ENCODE peak calls at places on chromosomes 1 and 21, in eight cellular contexts. One of them, this sample, is unnamed.

GRCh38 chr1:91402023-91402422 is 2.6 kb downstream of the HFM1 start:
- DNase-seq in body of pancreas: no peak
- DNase-seq in ovary: no peak
- DNase-seq in prostate gland: no peak
- DNase-seq in neural progenitor cell: no peak
- DNase-seq in upper lobe of right lung: no peak
- DNase-seq in hepatocyte: no peak
- DNase-seq in SK-N-SH: peak
- DNase-seq in this sample: peak

GRCh38 chr1:45172015-45172414 is 34.4 kb downstream of the ZSWIM5 start:
- DNase-seq in body of pancreas: peak
- DNase-seq in ovary: no peak
- DNase-seq in prostate gland: peak
- DNase-seq in neural progenitor cell: no peak
- DNase-seq in upper lobe of right lung: no peak
- DNase-seq in hepatocyte: peak
- DNase-seq in SK-N-SH: no peak
- DNase-seq in this sample: peak

GRCh38 chr1:115056395-115056798 is 26.8 kb downstream of the TSHB start:
- DNase-seq in body of pancreas: no peak
- DNase-seq in ovary: no peak
- DNase-seq in prostate gland: no peak
- DNase-seq in neural progenitor cell: peak
- DNase-seq in upper lobe of right lung: no peak
- DNase-seq in hepatocyte: peak
- DNase-seq in SK-N-SH: no peak
- DNase-seq in this sample: no peak

GRCh38 chr1:183804916-183805734 is at the start of gene RGL1:
- DNase-seq in body of pancreas: peak
- DNase-seq in ovary: peak
- DNase-seq in prostate gland: peak
- DNase-seq in neural progenitor cell: peak
- DNase-seq in upper lobe of right lung: peak
- DNase-seq in hepatocyte: peak
- DNase-seq in SK-N-SH: peak
- DNase-seq in this sample: peak

GRCh38 chr21:38965910-38966504 is 160.3 kb downstream of the ETS2 start:
- DNase-seq in body of pancreas: peak
- DNase-seq in ovary: peak
- DNase-seq in prostate gland: no peak
- DNase-seq in neural progenitor cell: peak
- DNase-seq in upper lobe of right lung: peak
- DNase-seq in hepatocyte: peak
- DNase-seq in SK-N-SH: peak
- DNase-seq in this sample: no peak

GRCh38 chr1:60535713-60536112 is 462.1 kb upstream of the C1orf87 start:
- DNase-seq in body of pancreas: no peak
- DNase-seq in ovary: no peak
- DNase-seq in prostate gland: no peak
- DNase-seq in neural progenitor cell: no peak
- DNase-seq in upper lobe of right lung: no peak
- DNase-seq in hepatocyte: no peak
- DNase-seq in SK-N-SH: no peak
- DNase-seq in this sample: no peak

GRCh38 chr1:117655220-117655577 is 49.4 kb downstream of the TENT5C start:
- DNase-seq in body of pancreas: peak
- DNase-seq in ovary: no peak
- DNase-seq in prostate gland: no peak
- DNase-seq in neural progenitor cell: no peak
- DNase-seq in upper lobe of right lung: no peak
- DNase-seq in hepatocyte: no peak
- DNase-seq in SK-N-SH: peak
- DNase-seq in this sample: peak

GRCh38 chr21:43716376-43717165 is 2.4 kb upstream of the PDXK start:
- DNase-seq in body of pancreas: no peak
- DNase-seq in ovary: no peak
- DNase-seq in prostate gland: no peak
- DNase-seq in neural progenitor cell: no peak
- DNase-seq in upper lobe of right lung: no peak
- DNase-seq in hepatocyte: no peak
- DNase-seq in SK-N-SH: no peak
- DNase-seq in this sample: no peak

GRCh38 chr1:185864889-185865288 is 130.7 kb downstream of the HMCN1 start:
- DNase-seq in body of pancreas: no peak
- DNase-seq in ovary: no peak
- DNase-seq in prostate gland: no peak
- DNase-seq in neural progenitor cell: no peak
- DNase-seq in upper lobe of right lung: no peak
- DNase-seq in hepatocyte: no peak
- DNase-seq in SK-N-SH: no peak
- DNase-seq in this sample: peak

GRCh38 chr21:45299026-45299863 is 11.6 kb upstream of the POFUT2 start:
- DNase-seq in body of pancreas: no peak
- DNase-seq in ovary: peak
- DNase-seq in prostate gland: no peak
- DNase-seq in neural progenitor cell: no peak
- DNase-seq in upper lobe of right lung: no peak
- DNase-seq in hepatocyte: no peak
- DNase-seq in SK-N-SH: no peak
- DNase-seq in this sample: no peak

GRCh38 chr21:46080171-46081021 is 17.5 kb upstream of the COL6A2 start:
- DNase-seq in body of pancreas: peak
- DNase-seq in ovary: peak
- DNase-seq in prostate gland: no peak
- DNase-seq in neural progenitor cell: no peak
- DNase-seq in upper lobe of right lung: peak
- DNase-seq in hepatocyte: peak
- DNase-seq in SK-N-SH: peak
- DNase-seq in this sample: no peak

GRCh38 chr1:16396591-16396990 is 29.5 kb downstream of the SZRD1 start:
- DNase-seq in body of pancreas: no peak
- DNase-seq in ovary: peak
- DNase-seq in prostate gland: peak
- DNase-seq in neural progenitor cell: no peak
- DNase-seq in upper lobe of right lung: no peak
- DNase-seq in hepatocyte: peak
- DNase-seq in SK-N-SH: no peak
- DNase-seq in this sample: peak

GRCh38 chr21:43277481-43278351 is 108.9 kb downstream of the CRYAA start:
- DNase-seq in body of pancreas: no peak
- DNase-seq in ovary: peak
- DNase-seq in prostate gland: no peak
- DNase-seq in neural progenitor cell: peak
- DNase-seq in upper lobe of right lung: peak
- DNase-seq in hepatocyte: no peak
- DNase-seq in SK-N-SH: no peak
- DNase-seq in this sample: no peak

GRCh38 chr1:59066231-59066630 is 230.7 kb upstream of the FGGY start:
- DNase-seq in body of pancreas: no peak
- DNase-seq in ovary: no peak
- DNase-seq in prostate gland: no peak
- DNase-seq in neural progenitor cell: no peak
- DNase-seq in upper lobe of right lung: no peak
- DNase-seq in hepatocyte: no peak
- DNase-seq in SK-N-SH: no peak
- DNase-seq in this sample: no peak

GRCh38 chr1:225880210-225880584 is 2.0 kb downstream of the TMEM63A start:
- DNase-seq in body of pancreas: peak
- DNase-seq in ovary: no peak
- DNase-seq in prostate gland: peak
- DNase-seq in neural progenitor cell: no peak
- DNase-seq in upper lobe of right lung: no peak
- DNase-seq in hepatocyte: no peak
- DNase-seq in SK-N-SH: peak
- DNase-seq in this sample: no peak

GRCh38 chr1:234920843-234921140 is 207.8 kb downstream of the TOMM20 start:
- DNase-seq in body of pancreas: peak
- DNase-seq in ovary: no peak
- DNase-seq in prostate gland: no peak
- DNase-seq in neural progenitor cell: no peak
- DNase-seq in upper lobe of right lung: no peak
- DNase-seq in hepatocyte: no peak
- DNase-seq in SK-N-SH: no peak
- DNase-seq in this sample: no peak

GRCh38 chr1:84758968-84759491 is 68.8 kb upstream of the SSX2IP start:
- DNase-seq in body of pancreas: no peak
- DNase-seq in ovary: no peak
- DNase-seq in prostate gland: no peak
- DNase-seq in neural progenitor cell: no peak
- DNase-seq in upper lobe of right lung: peak
- DNase-seq in hepatocyte: no peak
- DNase-seq in SK-N-SH: no peak
- DNase-seq in this sample: no peak

GRCh38 chr1:167912294-167912693 is 1.6 kb downstream of the ADCY10 start:
- DNase-seq in body of pancreas: no peak
- DNase-seq in ovary: no peak
- DNase-seq in prostate gland: no peak
- DNase-seq in neural progenitor cell: no peak
- DNase-seq in upper lobe of right lung: no peak
- DNase-seq in hepatocyte: no peak
- DNase-seq in SK-N-SH: no peak
- DNase-seq in this sample: no peak

GRCh38 chr1:167913895-167914502 is at the start of gene ADCY10:
- DNase-seq in body of pancreas: no peak
- DNase-seq in ovary: no peak
- DNase-seq in prostate gland: no peak
- DNase-seq in neural progenitor cell: no peak
- DNase-seq in upper lobe of right lung: no peak
- DNase-seq in hepatocyte: peak
- DNase-seq in SK-N-SH: no peak
- DNase-seq in this sample: no peak

GRCh38 chr1:167909691-167910180 is 4.2 kb downstream of the ADCY10 start:
- DNase-seq in body of pancreas: no peak
- DNase-seq in ovary: no peak
- DNase-seq in prostate gland: no peak
- DNase-seq in neural progenitor cell: no peak
- DNase-seq in upper lobe of right lung: no peak
- DNase-seq in hepatocyte: no peak
- DNase-seq in SK-N-SH: no peak
- DNase-seq in this sample: no peak

GRCh38 chr1:167910530-167910929 is 3.4 kb downstream of the ADCY10 start:
- DNase-seq in body of pancreas: no peak
- DNase-seq in ovary: no peak
- DNase-seq in prostate gland: no peak
- DNase-seq in neural progenitor cell: no peak
- DNase-seq in upper lobe of right lung: no peak
- DNase-seq in hepatocyte: no peak
- DNase-seq in SK-N-SH: no peak
- DNase-seq in this sample: no peak

GRCh38 chr1:167911413-167911812 is 2.5 kb downstream of the ADCY10 start:
- DNase-seq in body of pancreas: peak
- DNase-seq in ovary: no peak
- DNase-seq in prostate gland: peak
- DNase-seq in neural progenitor cell: no peak
- DNase-seq in upper lobe of right lung: no peak
- DNase-seq in hepatocyte: no peak
- DNase-seq in SK-N-SH: no peak
- DNase-seq in this sample: no peak
- H3K27ac ChIP-seq in body of pancreas: peak
- H3K27ac ChIP-seq in ovary: no peak
- H3K27ac ChIP-seq in prostate gland: peak
- H3K27ac ChIP-seq in neural progenitor cell: no peak
- H3K27ac ChIP-seq in upper lobe of right lung: no peak
- H3K27ac ChIP-seq in hepatocyte: no peak
- H3K27ac ChIP-seq in SK-N-SH: no peak
- H3K27ac ChIP-seq in this sample: no peak

DNA sequence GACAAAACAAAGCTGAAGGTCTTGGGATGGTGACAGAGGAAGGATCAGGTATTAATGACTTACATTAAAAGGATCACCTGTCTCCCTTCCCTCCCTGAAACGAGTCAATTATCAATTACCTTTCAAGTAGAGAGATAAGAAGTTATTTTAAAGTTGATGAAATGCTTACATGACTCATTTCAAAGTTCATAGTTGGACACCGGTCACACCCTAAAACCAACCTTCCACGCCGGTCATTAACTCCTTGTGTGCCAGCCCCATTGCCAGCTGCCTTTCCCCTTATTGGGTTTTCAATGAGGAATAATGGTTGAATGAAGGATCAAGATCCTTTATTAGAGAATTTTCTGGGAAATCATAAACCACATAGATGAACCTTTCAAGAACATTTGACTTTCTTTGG is 129.7 kb downstream of the ZP4 start:
- DNase-seq in body of pancreas: no peak
- DNase-seq in ovary: no peak
- DNase-seq in prostate gland: no peak
- DNase-seq in neural progenitor cell: no peak
- DNase-seq in upper lobe of right lung: no peak
- DNase-seq in hepatocyte: peak
- DNase-seq in SK-N-SH: no peak
- DNase-seq in this sample: peak
- TF ChIP-seq CTCF in body of pancreas: no peak
- TF ChIP-seq CTCF in ovary: no peak
- TF ChIP-seq CTCF in prostate gland: no peak
- TF ChIP-seq CTCF in neural progenitor cell: no peak
- TF ChIP-seq CTCF in upper lobe of right lung: no peak
- TF ChIP-seq CTCF in hepatocyte: no peak
- TF ChIP-seq CTCF in SK-N-SH: no peak
- TF ChIP-seq CTCF in this sample: no peak

GRCh38 chr1:20070357-20070756 is 363 bp downstream of the PLA2G5 start:
- DNase-seq in body of pancreas: no peak
- DNase-seq in ovary: peak
- DNase-seq in prostate gland: no peak
- DNase-seq in neural progenitor cell: no peak
- DNase-seq in upper lobe of right lung: no peak
- DNase-seq in hepatocyte: no peak
- DNase-seq in SK-N-SH: no peak
- DNase-seq in this sample: no peak
- H3K27ac ChIP-seq in body of pancreas: no peak
- H3K27ac ChIP-seq in ovary: no peak
- H3K27ac ChIP-seq in prostate gland: peak
- H3K27ac ChIP-seq in neural progenitor cell: no peak
- H3K27ac ChIP-seq in upper lobe of right lung: no peak
- H3K27ac ChIP-seq in hepatocyte: no peak
- H3K27ac ChIP-seq in SK-N-SH: no peak
- H3K27ac ChIP-seq in this sample: no peak

GRCh38 chr21:21159253-21159899 is 161.2 kb downstream of the NCAM2 start:
- DNase-seq in body of pancreas: no peak
- DNase-seq in ovary: no peak
- DNase-seq in prostate gland: no peak
- DNase-seq in neural progenitor cell: no peak
- DNase-seq in upper lobe of right lung: no peak
- DNase-seq in hepatocyte: no peak
- DNase-seq in SK-N-SH: no peak
- DNase-seq in this sample: no peak

GRCh38 chr21:21165063-21165645 is 166.9 kb downstream of the NCAM2 start:
- DNase-seq in body of pancreas: no peak
- DNase-seq in ovary: no peak
- DNase-seq in prostate gland: no peak
- DNase-seq in neural progenitor cell: no peak
- DNase-seq in upper lobe of right lung: no peak
- DNase-seq in hepatocyte: no peak
- DNase-seq in SK-N-SH: peak
- DNase-seq in this sample: no peak

GRCh38 chr21:21158376-21158918 is 160.2 kb downstream of the NCAM2 start:
- DNase-seq in body of pancreas: no peak
- DNase-seq in ovary: no peak
- DNase-seq in prostate gland: no peak
- DNase-seq in neural progenitor cell: no peak
- DNase-seq in upper lobe of right lung: no peak
- DNase-seq in hepatocyte: no peak
- DNase-seq in SK-N-SH: no peak
- DNase-seq in this sample: no peak

GRCh38 chr21:21163904-21164303 is 165.7 kb downstream of the NCAM2 start:
- DNase-seq in body of pancreas: peak
- DNase-seq in ovary: no peak
- DNase-seq in prostate gland: peak
- DNase-seq in neural progenitor cell: peak
- DNase-seq in upper lobe of right lung: no peak
- DNase-seq in hepatocyte: peak
- DNase-seq in SK-N-SH: peak
- DNase-seq in this sample: peak
- TF ChIP-seq CTCF in body of pancreas: peak
- TF ChIP-seq CTCF in ovary: peak
- TF ChIP-seq CTCF in prostate gland: peak
- TF ChIP-seq CTCF in neural progenitor cell: peak
- TF ChIP-seq CTCF in upper lobe of right lung: peak
- TF ChIP-seq CTCF in hepatocyte: peak
- TF ChIP-seq CTCF in SK-N-SH: peak
- TF ChIP-seq CTCF in this sample: peak